ENCODE peak calls at places on chromosome 9, in five cellular contexts. K, C, F, N and Q are unnamed samples.

GRCh38 chr9:36846621-36847020 is 187.4 kb downstream of the PAX5 start:
- DNase-seq in N (no peak), K (no peak), F (no peak), C (no peak), Q (no peak)

GRCh38 chr9:38687389-38687842 is 32.5 kb downstream of the FAM240B start:
- DNase-seq in C (peak; percentile 21), K (peak; percentile 53), F (peak; percentile 82), N (no peak), Q (no peak)

GRCh38 chr9:130793589-130793988 is 41.5 kb upstream of the ABL1 start:
- DNase-seq in F (no peak), K (no peak), C (no peak), N (no peak), Q (no peak)

GRCh38 chr9:131870156-131870555 is 130.3 kb upstream of the RAPGEF1 start:
- DNase-seq in F (no peak), C (no peak), N (no peak), K (no peak), Q (no peak)

GRCh38 chr9:113734826-113735225 is 141.3 kb upstream of the ZNF618 start:
- DNase-seq in F (no peak), C (no peak), K (no peak), N (no peak), Q (no peak)

GRCh38 chr9:95055851-95056551 is 261.5 kb downstream of the FANCC start:
- DNase-seq in F (no peak), N (peak; percentile 77), C (no peak), K (no peak), Q (no peak)

GRCh38 chr9:121172726-121173487 is 28.8 kb downstream of the RAB14 start:
- DNase-seq in F (no peak), C (no peak), K (no peak), N (peak; percentile 25), Q (no peak)

GRCh38 chr9:84397151-84397728 is 56.7 kb upstream of the SLC28A3 start:
- DNase-seq in N (peak; percentile 63), F (peak; percentile 76), C (peak; percentile 50), K (peak; percentile 71), Q (peak; percentile 76)

GRCh38 chr9:95035846-95036245 is 281.7 kb downstream of the FANCC start:
- DNase-seq in K (no peak), C (no peak), N (no peak), F (no peak), Q (no peak)

GRCh38 chr9:126790561-126790960 is 14.3 kb upstream of the ZBTB43 start:
- DNase-seq in N (no peak), C (no peak), K (no peak), F (no peak), Q (no peak)

GRCh38 chr9:113479150-113479761 is 15.7 kb downstream of the RGS3 start:
- DNase-seq in N (no peak), K (no peak), C (no peak), F (peak; percentile 55), Q (peak; percentile 62)

GRCh38 chr9:35603506-35603985 is 1.5 kb upstream of the TESK1 start:
- DNase-seq in F (peak; percentile 65), K (peak; percentile 72), N (peak; percentile 86), C (peak; percentile 69), Q (peak; percentile 89)

GRCh38 chr9:136185596-136185995 is 19.3 kb downstream of the LHX3 start:
- DNase-seq in F (no peak), K (no peak), C (no peak), N (no peak), Q (no peak)

GRCh38 chr9:74001382-74001781 is 495.8 kb upstream of the RORB start:
- DNase-seq in C (no peak), K (no peak), N (no peak), F (no peak), Q (no peak)

GRCh38 chr9:79524266-79524665 is 47.5 kb upstream of the TLE4 start:
- DNase-seq in F (no peak), N (peak; percentile 60), K (no peak), C (no peak), Q (no peak)

GRCh38 chr9:95111716-95112115 is 205.8 kb downstream of the FANCC start:
- DNase-seq in N (no peak), K (no peak), C (no peak), F (no peak), Q (no peak)

GRCh38 chr9:78046120-78046519 is 14.5 kb upstream of the GNAQ start:
- DNase-seq in F (no peak), K (no peak), C (no peak), N (no peak), Q (no peak)

GRCh38 chr9:116873937-116874900 is 187.1 kb downstream of the TRIM32 start:
- DNase-seq in F (no peak), C (no peak), N (no peak), K (no peak), Q (no peak)

GRCh38 chr9:123107639-123108285 is 74.3 kb downstream of the GPR21 start:
- DNase-seq in C (no peak), K (no peak), F (no peak), N (no peak), Q (no peak)

GRCh38 chr9:28961625-28962024 is 1388.3 kb upstream of the C9orf72 start:
- DNase-seq in K (no peak), F (no peak), N (no peak), C (no peak), Q (no peak)

GRCh38 chr9:101484046-101484445 is 48.5 kb upstream of the ALDOB start:
- DNase-seq in N (no peak), F (no peak), K (no peak), C (no peak), Q (no peak)

GRCh38 chr9:31700252-31701045 is 684.0 kb upstream of the ACO1 start:
- DNase-seq in K (no peak), C (no peak), N (no peak), F (no peak), Q (no peak)

GRCh38 chr9:121650220-121651013 is 1.0 kb upstream of the DAB2IP start:
- DNase-seq in C (peak; percentile 85), F (peak; percentile 84), N (peak; percentile 56), K (peak; percentile 40), Q (no peak)

GRCh38 chr9:137034039-137034708 is 2.3 kb upstream of the FUT7 start:
- DNase-seq in C (no peak), N (no peak), F (peak; percentile 73), K (peak; percentile 40), Q (no peak)

GRCh38 chr9:131999692-132000551 is 79.7 kb downstream of the MED27 start:
- DNase-seq in N (peak; percentile 91), F (no peak), K (no peak), C (no peak), Q (no peak)

GRCh38 chr9:38172601-38173000 is 103.6 kb upstream of the SHB start:
- DNase-seq in N (no peak), K (no peak), F (no peak), C (no peak), Q (no peak)

GRCh38 chr9:77475641-77476473 is 172.3 kb downstream of the GNA14 start:
- DNase-seq in C (no peak), K (no peak), F (no peak), N (peak; percentile 28), Q (no peak)

GRCh38 chr9:130680836-130681768 is 12.5 kb upstream of the EXOSC2 start:
- DNase-seq in F (peak; percentile 89), K (peak; percentile 89), C (peak; percentile 65), N (peak; percentile 88), Q (no peak)

GRCh38 chr9:4510546-4511322 is 20.5 kb downstream of the SLC1A1 start:
- DNase-seq in C (no peak), F (no peak), K (no peak), N (no peak), Q (no peak)

GRCh38 chr9:136222166-136222895 is 17.4 kb upstream of the LHX3 start:
- DNase-seq in K (no peak), C (no peak), N (no peak), F (no peak), Q (no peak)

GRCh38 chr9:69173891-69174644 is at the start of gene TJP2:
- DNase-seq in F (peak; percentile 30), N (peak; percentile 75), K (peak; percentile 80), C (peak; percentile 74), Q (peak; percentile 86)
- TF ChIP-seq POLR2A in F (no peak), N (peak; percentile 88), K (peak; percentile 41), C (no peak), Q (no peak)

DNA sequence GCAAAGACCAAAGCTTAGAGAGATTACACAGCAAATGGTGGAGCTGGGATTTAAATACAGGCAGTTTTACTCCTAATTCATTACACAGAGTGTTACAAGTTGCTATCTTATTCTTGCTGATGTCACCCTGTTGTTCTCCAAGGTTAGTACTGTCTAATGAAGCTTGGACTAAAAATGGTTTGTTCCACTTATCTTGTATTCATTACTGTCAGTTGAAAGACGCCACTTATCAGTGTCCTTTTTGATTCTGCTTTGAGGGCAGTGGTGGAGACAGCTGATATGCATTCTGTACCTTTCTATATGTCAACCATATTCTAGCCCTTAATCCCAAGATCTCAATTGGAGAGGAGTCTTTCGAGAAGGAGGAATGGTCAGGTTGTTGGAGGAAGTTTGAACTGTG is 14.0 kb upstream of the DENND4C start:
- DNase-seq in N (no peak), F (no peak), C (no peak), K (no peak), Q (no peak)
- TF ChIP-seq POLR2A in N (no peak), F (no peak), C (no peak), K (no peak), Q (no peak)

DNA sequence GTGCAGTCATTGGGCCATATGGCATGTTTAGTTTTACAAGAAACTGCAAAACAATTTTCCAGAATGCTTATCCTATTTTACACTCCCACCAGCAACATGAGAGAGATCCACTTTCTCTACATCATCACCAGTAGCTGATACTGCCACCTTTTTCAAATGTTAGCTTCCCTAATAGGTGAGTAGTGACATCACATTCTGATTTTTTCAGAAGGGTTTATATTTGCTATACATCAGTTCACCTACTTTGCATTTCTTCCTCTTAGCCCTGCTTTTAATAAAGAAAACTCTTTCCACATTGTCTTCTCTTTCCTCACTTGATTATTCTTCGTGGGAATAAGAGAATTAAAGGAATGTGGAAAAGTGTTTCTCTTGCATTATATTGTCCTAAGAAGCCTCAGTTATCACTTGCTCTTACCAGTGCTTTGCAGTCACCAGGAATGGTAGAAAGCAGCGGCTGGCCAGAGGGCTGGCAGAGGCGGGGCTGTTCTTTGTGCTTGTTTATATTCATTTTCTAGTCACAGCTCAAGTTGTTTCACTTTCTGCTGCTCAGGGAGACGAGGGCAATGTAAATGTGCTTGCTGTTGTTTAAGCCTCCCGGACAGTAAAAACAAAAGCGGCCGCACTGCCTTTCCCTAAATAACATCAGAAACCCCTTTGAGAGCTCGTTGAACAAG is 164.8 kb downstream of the HSD17B3 start:
- DNase-seq in K (peak; percentile 53), N (peak; percentile 78), C (peak; percentile 27), F (peak; percentile 80), Q (peak; percentile 75)
- TF ChIP-seq POLR2A in K (no peak), N (no peak), C (no peak), F (no peak), Q (no peak)

DNA sequence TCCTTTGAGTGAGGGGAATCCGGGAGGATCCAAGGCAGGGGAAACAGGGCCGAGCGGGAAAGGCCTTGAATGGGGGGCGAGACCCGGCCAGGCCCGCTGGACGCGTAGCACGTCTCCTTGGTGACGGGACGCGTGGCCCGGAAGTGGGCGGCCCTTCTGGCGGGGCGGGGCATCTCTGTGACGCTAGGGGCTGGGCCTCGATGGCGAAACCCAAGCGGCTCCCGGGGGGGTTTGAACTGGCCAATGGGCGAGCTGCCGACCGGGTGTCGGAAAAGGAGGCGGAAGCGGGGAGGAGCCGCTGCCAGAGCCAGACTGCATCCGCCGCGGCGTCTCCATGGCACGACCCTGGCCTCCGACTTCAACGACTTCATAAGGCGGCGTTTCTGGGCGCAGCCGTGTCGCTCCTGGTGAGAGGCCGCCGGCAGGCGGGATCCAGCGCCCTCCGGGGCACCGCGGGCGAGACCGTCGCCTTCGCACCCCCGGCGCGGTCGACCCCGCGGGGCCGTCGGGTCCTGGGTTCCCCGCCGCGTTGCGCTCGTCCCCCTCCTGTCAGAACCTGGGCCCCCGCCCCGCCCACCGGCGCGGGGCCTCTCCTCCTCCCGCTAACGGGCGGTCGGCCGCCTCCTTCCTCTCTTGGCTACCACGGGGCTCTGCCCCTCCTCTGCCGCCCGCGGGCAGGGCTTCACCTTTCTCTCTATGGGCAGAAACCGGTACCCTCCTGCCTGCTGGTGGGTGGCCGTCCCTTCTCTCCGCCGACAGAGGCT is at the start of gene ODF2:
- DNase-seq in C (peak; percentile 98), N (peak; percentile 92), K (peak; percentile 97), F (peak; percentile 99), Q (peak; percentile 99)
- TF ChIP-seq POLR2A in C (peak; percentile 50), N (peak; percentile 89), K (peak; percentile 54), F (peak; percentile 55), Q (no peak)